ENCODE peak calls at places on chromosome 1, in five cellular contexts. One of them, this sample, is unnamed.

GRCh38 chr1:234842726-234843641 is 233.0 kb upstream of the IRF2BP2 start:
- DNase-seq in NCI-H345: peak; percentile 52
- DNase-seq in left cardiac atrium: peak; percentile 68
- DNase-seq in stimulated activated CD4-positive, alpha-beta T cell treated with anti-CD3 and anti-CD28 coated beads, Interleukin-4, amount 100 ng/mL, for 24 hours: peak; percentile 89
- DNase-seq in left colon: no peak
- DNase-seq in this sample: no peak

GRCh38 chr1:205593532-205593931 is 38.3 kb downstream of the ELK4 start:
- DNase-seq in NCI-H345: no peak
- DNase-seq in left colon: no peak
- DNase-seq in stimulated activated CD4-positive, alpha-beta T cell treated with anti-CD3 and anti-CD28 coated beads, Interleukin-4, amount 100 ng/mL, for 24 hours: no peak
- DNase-seq in left cardiac atrium: no peak
- DNase-seq in this sample: no peak

GRCh38 chr1:51661081-51661518 is 44.2 kb downstream of the OSBPL9 start:
- DNase-seq in stimulated activated CD4-positive, alpha-beta T cell treated with anti-CD3 and anti-CD28 coated beads, Interleukin-4, amount 100 ng/mL, for 24 hours: no peak
- DNase-seq in NCI-H345: no peak
- DNase-seq in left cardiac atrium: no peak
- DNase-seq in left colon: no peak
- DNase-seq in this sample: no peak

GRCh38 chr1:181669209-181669608 is 185.9 kb downstream of the CACNA1E start:
- DNase-seq in stimulated activated CD4-positive, alpha-beta T cell treated with anti-CD3 and anti-CD28 coated beads, Interleukin-4, amount 100 ng/mL, for 24 hours: no peak
- DNase-seq in left colon: no peak
- DNase-seq in left cardiac atrium: no peak
- DNase-seq in NCI-H345: no peak
- DNase-seq in this sample: no peak

GRCh38 chr1:205500240-205501218 is 3.9 kb upstream of the CDK18 start:
- DNase-seq in left colon: no peak
- DNase-seq in stimulated activated CD4-positive, alpha-beta T cell treated with anti-CD3 and anti-CD28 coated beads, Interleukin-4, amount 100 ng/mL, for 24 hours: no peak
- DNase-seq in left cardiac atrium: no peak
- DNase-seq in NCI-H345: no peak
- DNase-seq in this sample: peak; percentile 24

GRCh38 chr1:111592389-111593361 is 26.9 kb upstream of the RAP1A start:
- DNase-seq in stimulated activated CD4-positive, alpha-beta T cell treated with anti-CD3 and anti-CD28 coated beads, Interleukin-4, amount 100 ng/mL, for 24 hours: peak; percentile 96
- DNase-seq in left cardiac atrium: peak; percentile 90
- DNase-seq in NCI-H345: peak; percentile 22
- DNase-seq in left colon: peak; percentile 90
- DNase-seq in this sample: peak; percentile 87

GRCh38 chr1:53971718-53972117 is 25.6 kb downstream of the LRRC42 start:
- DNase-seq in left cardiac atrium: no peak
- DNase-seq in left colon: no peak
- DNase-seq in NCI-H345: no peak
- DNase-seq in stimulated activated CD4-positive, alpha-beta T cell treated with anti-CD3 and anti-CD28 coated beads, Interleukin-4, amount 100 ng/mL, for 24 hours: no peak
- DNase-seq in this sample: no peak

GRCh38 chr1:43934279-43934985 is 831 bp downstream of the ARTN start:
- DNase-seq in left colon: peak; percentile 58
- DNase-seq in NCI-H345: peak; percentile 57
- DNase-seq in stimulated activated CD4-positive, alpha-beta T cell treated with anti-CD3 and anti-CD28 coated beads, Interleukin-4, amount 100 ng/mL, for 24 hours: peak; percentile 53
- DNase-seq in left cardiac atrium: peak; percentile 54
- DNase-seq in this sample: peak; percentile 75

GRCh38 chr1:114032271-114033218 is 53.3 kb downstream of the OLFML3 start:
- DNase-seq in left colon: no peak
- DNase-seq in left cardiac atrium: no peak
- DNase-seq in NCI-H345: no peak
- DNase-seq in stimulated activated CD4-positive, alpha-beta T cell treated with anti-CD3 and anti-CD28 coated beads, Interleukin-4, amount 100 ng/mL, for 24 hours: no peak
- DNase-seq in this sample: no peak

GRCh38 chr1:60171793-60172192 is 98.2 kb upstream of the C1orf87 start:
- DNase-seq in left colon: no peak
- DNase-seq in stimulated activated CD4-positive, alpha-beta T cell treated with anti-CD3 and anti-CD28 coated beads, Interleukin-4, amount 100 ng/mL, for 24 hours: no peak
- DNase-seq in left cardiac atrium: no peak
- DNase-seq in NCI-H345: no peak
- DNase-seq in this sample: no peak

GRCh38 chr1:52629021-52629643 is 3.8 kb upstream of the SHISAL2A start:
- DNase-seq in left cardiac atrium: no peak
- DNase-seq in NCI-H345: no peak
- DNase-seq in left colon: no peak
- DNase-seq in stimulated activated CD4-positive, alpha-beta T cell treated with anti-CD3 and anti-CD28 coated beads, Interleukin-4, amount 100 ng/mL, for 24 hours: no peak
- DNase-seq in this sample: no peak

GRCh38 chr1:94983343-94983742 is 56.4 kb upstream of the CNN3 start:
- DNase-seq in left cardiac atrium: peak; percentile 30
- DNase-seq in left colon: no peak
- DNase-seq in stimulated activated CD4-positive, alpha-beta T cell treated with anti-CD3 and anti-CD28 coated beads, Interleukin-4, amount 100 ng/mL, for 24 hours: no peak
- DNase-seq in NCI-H345: no peak
- DNase-seq in this sample: no peak

GRCh38 chr1:24277420-24278169 is 41.6 kb upstream of the GRHL3 start:
- DNase-seq in stimulated activated CD4-positive, alpha-beta T cell treated with anti-CD3 and anti-CD28 coated beads, Interleukin-4, amount 100 ng/mL, for 24 hours: no peak
- DNase-seq in left colon: no peak
- DNase-seq in NCI-H345: no peak
- DNase-seq in left cardiac atrium: no peak
- DNase-seq in this sample: no peak

This sample was measured in body of pancreas.